ENCODE peak calls at places on chromosomes 11 and 22, in four cellular contexts. U is psoas muscle, V is activated T-helper 1 cell treated with Interleukin-2 at 50 U/mL for 16 hours, T is cardiac muscle cell. J is an unnamed sample.

GRCh38 chr22:27990879-27991278 is 71.8 kb upstream of the PITPNB start:
- DNase-seq in U (peak), V (no peak), T (peak), J (peak)

GRCh38 chr22:29004647-29005371 is 56.8 kb downstream of the C22orf31 start:
- DNase-seq in U (peak), V (no peak), T (no peak), J (peak)

GRCh38 chr11:127219704-127220103 is 219.1 kb upstream of the KIRREL3 start:
- DNase-seq in U (no peak), V (no peak), T (no peak), J (no peak)

GRCh38 chr11:126284829-126285228 is 1.9 kb downstream of the TIRAP start:
- DNase-seq in U (peak), V (peak), T (peak), J (no peak)

GRCh38 chr11:60859616-60860250 is 4.0 kb upstream of the PTGDR2 start:
- DNase-seq in U (no peak), V (no peak), T (no peak), J (no peak)

GRCh38 chr11:128532571-128533091 is 54.7 kb downstream of the ETS1 start:
- DNase-seq in U (no peak), V (no peak), T (no peak), J (no peak)

GRCh38 chr11:57405271-57405890 is 14.9 kb upstream of the PRG2 start:
- DNase-seq in U (no peak), V (no peak), T (no peak), J (no peak)

GRCh38 chr11:68935516-68936357 is 32.0 kb downstream of the IGHMBP2 start:
- DNase-seq in U (no peak), V (no peak), T (no peak), J (no peak)

GRCh38 chr11:87300640-87301381 is 263.1 kb downstream of the TMEM135 start:
- DNase-seq in U (no peak), V (no peak), T (no peak), J (no peak)

GRCh38 chr11:27410301-27410700 is 47.3 kb upstream of the CCDC34 start:
- DNase-seq in U (no peak), V (no peak), T (no peak), J (no peak)

GRCh38 chr22:24580276-24580675 is 12.6 kb downstream of the LRRC75B start:
- DNase-seq in U (no peak), V (no peak), T (peak), J (no peak)

GRCh38 chr22:26797910-26798309 is 140.5 kb downstream of the MIAT start:
- DNase-seq in U (no peak), V (no peak), T (no peak), J (no peak)

GRCh38 chr11:80783561-80783960 is 1342.7 kb upstream of the TENM4 start:
- DNase-seq in U (no peak), V (no peak), T (no peak), J (no peak)

GRCh38 chr22:50436134-50436830 is 38.6 kb downstream of the SBF1 start:
- DNase-seq in U (peak), V (no peak), T (no peak), J (no peak)

GRCh38 chr11:843818-844692 is 1.4 kb downstream of the TSPAN4 start:
- DNase-seq in U (peak), V (no peak), T (peak), J (peak)

GRCh38 chr11:123195182-123196059 is at the start of gene CLMP:
- DNase-seq in U (peak), V (no peak), T (peak), J (peak)

GRCh38 chr22:36267896-36268485 is 15.1 kb downstream of the APOL1 start:
- DNase-seq in U (no peak), V (no peak), T (no peak), J (no peak)

GRCh38 chr11:129861702-129862107 is 33.7 kb downstream of the NFRKB start:
- DNase-seq in U (no peak), V (no peak), T (peak), J (peak)

GRCh38 chr11:2421996-2422395 is 21.4 kb downstream of the TSSC4 start:
- DNase-seq in U (no peak), V (no peak), T (no peak), J (no peak)

GRCh38 chr22:26751217-26751616 is 93.8 kb downstream of the MIAT start:
- DNase-seq in U (no peak), V (no peak), T (peak), J (no peak)

GRCh38 chr11:111155021-111155420 is 90.5 kb upstream of the POU2AF2 start:
- DNase-seq in U (no peak), V (no peak), T (peak), J (no peak)

GRCh38 chr11:57637626-57638004 is 12.1 kb downstream of the YPEL4 start:
- DNase-seq in U (no peak), V (no peak), T (peak), J (no peak)

J was measured in left ventricle myocardium inferior.